ENCODE peak calls at places on chromosome 13, in four cellular contexts. I, Z, X and H are unnamed samples.

GRCh38 chr13:95301135-95301946 is at the start of gene ABCC4:
- DNase-seq in Z (peak; percentile 51), I (no peak), X (peak; percentile 77), H (peak; percentile 73)

GRCh38 chr13:31452525-31452924 is 252.8 kb downstream of the B3GLCT start:
- DNase-seq in I (no peak), Z (no peak), X (no peak), H (no peak)

GRCh38 chr13:33279898-33280549 is 5.5 kb downstream of the STARD13 start:
- DNase-seq in X (no peak), Z (peak; percentile 47), I (no peak), H (no peak)

GRCh38 chr13:105825071-105825470 is 710.4 kb downstream of the EFNB2 start:
- DNase-seq in Z (no peak), I (no peak), X (no peak), H (no peak)

GRCh38 chr13:66353664-66354063 is 876.5 kb downstream of the PCDH9 start:
- DNase-seq in Z (no peak), I (no peak), X (no peak), H (no peak)

GRCh38 chr13:97658556-97658955 is 224.6 kb downstream of the RAP2A start:
- DNase-seq in Z (no peak), I (no peak), X (no peak), H (no peak)

GRCh38 chr13:94596575-94596971 is 621 bp upstream of the TGDS start:
- DNase-seq in X (no peak), Z (no peak), I (no peak), H (no peak)

GRCh38 chr13:63198076-63198475 is 1782.4 kb upstream of the PCDH20 start:
- DNase-seq in Z (no peak), I (no peak), X (no peak), H (no peak)

GRCh38 chr13:33180009-33180804 is 105.3 kb downstream of the STARD13 start:
- DNase-seq in I (no peak), Z (peak; percentile 20), X (no peak), H (no peak)

GRCh38 chr13:25839356-25839755 is 212.5 kb downstream of the SHISA2 start:
- DNase-seq in I (no peak), X (no peak), Z (no peak), H (no peak)

GRCh38 chr13:21625366-21625765 is 21.4 kb upstream of the MICU2 start:
- DNase-seq in Z (peak; percentile 61), X (no peak), I (no peak), H (peak; percentile 21)

GRCh38 chr13:26221399-26221720 is 754 bp downstream of the RNF6 start:
- DNase-seq in Z (no peak), X (no peak), I (no peak), H (no peak)

GRCh38 chr13:79779761-79780160 is 298.8 kb downstream of the NDFIP2 start:
- DNase-seq in Z (peak; percentile 12), X (no peak), I (no peak), H (no peak)

GRCh38 chr13:91400094-91400462 is 1.7 kb downstream of the GPC5 start:
- DNase-seq in X (no peak), I (no peak), Z (no peak), H (no peak)

GRCh38 chr13:102317593-102317992 is 84.3 kb downstream of the FGF14 start:
- DNase-seq in X (no peak), Z (no peak), I (no peak), H (no peak)

GRCh38 chr13:93080587-93080986 is 146.0 kb upstream of the GPC6 start:
- DNase-seq in Z (no peak), X (no peak), I (no peak), H (no peak)

GRCh38 chr13:30889196-30889690 is 16.8 kb upstream of the MEDAG start:
- DNase-seq in X (no peak), Z (no peak), I (no peak), H (no peak)

GRCh38 chr13:113771709-113772331 is 12.8 kb downstream of the TMEM255B start:
- DNase-seq in X (no peak), Z (no peak), I (no peak), H (no peak)

GRCh38 chr13:113774177-113775107 is 15.4 kb downstream of the TMEM255B start:
- DNase-seq in Z (no peak), X (no peak), I (no peak), H (no peak)

GRCh38 chr13:113777311-113778260 is 18.6 kb downstream of the TMEM255B start:
- DNase-seq in Z (no peak), I (no peak), X (peak; percentile 33), H (peak; percentile 31)

GRCh38 chr13:113775451-113776145 is 16.6 kb downstream of the TMEM255B start:
- DNase-seq in X (no peak), Z (no peak), I (no peak), H (no peak)

GRCh38 chr13:113776231-113777125 is 17.5 kb downstream of the TMEM255B start:
- DNase-seq in I (no peak), X (no peak), Z (no peak), H (no peak)
- TF ChIP-seq TARDBP in I (no peak), X (no peak), Z (no peak), H (no peak)

GRCh38 chr13:35531551-35531950 is 55.1 kb upstream of the MAB21L1 start:
- DNase-seq in I (no peak), X (no peak), Z (no peak), H (no peak)

GRCh38 chr13:35530147-35530546 is 53.7 kb upstream of the MAB21L1 start:
- DNase-seq in Z (no peak), I (no peak), X (no peak), H (no peak)

GRCh38 chr13:35534343-35534742 is 57.9 kb upstream of the MAB21L1 start:
- DNase-seq in I (no peak), Z (no peak), X (no peak), H (no peak)
- TF ChIP-seq BHLHE40 in I (no peak), Z (no peak), X (no peak), H (no peak)

GRCh38 chr13:44819245-44819644 is 170.0 kb downstream of the NUFIP1 start:
- DNase-seq in Z (peak; percentile 57), X (no peak), I (no peak), H (no peak)

GRCh38 chr13:44818428-44818827 is 170.8 kb downstream of the NUFIP1 start:
- DNase-seq in Z (peak; percentile 24), I (no peak), X (no peak), H (peak; percentile 64)

GRCh38 chr13:44819762-44820161 is 169.5 kb downstream of the NUFIP1 start:
- DNase-seq in X (no peak), I (no peak), Z (no peak), H (no peak)

GRCh38 chr13:44825951-44826350 is 163.3 kb downstream of the NUFIP1 start:
- DNase-seq in I (no peak), X (no peak), Z (no peak), H (no peak)

GRCh38 chr13:44822291-44822690 is 167.0 kb downstream of the NUFIP1 start:
- DNase-seq in I (no peak), X (no peak), Z (no peak), H (no peak)
- TF ChIP-seq FOXM1 in I (no peak), X (no peak), Z (no peak), H (no peak)

GRCh38 chr13:109949395-109949794 is 163.0 kb upstream of the IRS2 start:
- DNase-seq in Z (no peak), X (no peak), I (no peak), H (no peak)

GRCh38 chr13:109941221-109941620 is 154.8 kb upstream of the IRS2 start:
- DNase-seq in Z (no peak), I (no peak), X (no peak), H (no peak)

GRCh38 chr13:109941951-109942350 is 155.6 kb upstream of the IRS2 start:
- DNase-seq in X (no peak), Z (no peak), I (no peak), H (no peak)

GRCh38 chr13:109940637-109941036 is 154.3 kb upstream of the IRS2 start:
- DNase-seq in X (no peak), Z (no peak), I (no peak), H (no peak)

GRCh38 chr13:109945206-109945960 is 159.0 kb upstream of the IRS2 start:
- DNase-seq in X (no peak), Z (no peak), I (no peak), H (no peak)
- TF ChIP-seq TARDBP in X (no peak), Z (no peak), I (no peak), H (no peak)

GRCh38 chr13:64534302-64534701 is 2695.8 kb downstream of the PCDH9 start:
- DNase-seq in Z (no peak), I (no peak), X (no peak), H (no peak)

GRCh38 chr13:64527561-64527960 is 2702.6 kb downstream of the PCDH9 start:
- DNase-seq in I (no peak), Z (peak; percentile 1), X (no peak), H (no peak)

GRCh38 chr13:64525687-64526086 is 2704.4 kb downstream of the PCDH9 start:
- DNase-seq in Z (no peak), I (no peak), X (no peak), H (no peak)

GRCh38 chr13:64531400-64531799 is 2698.7 kb downstream of the PCDH9 start:
- DNase-seq in I (no peak), X (no peak), Z (no peak), H (no peak)

DNA sequence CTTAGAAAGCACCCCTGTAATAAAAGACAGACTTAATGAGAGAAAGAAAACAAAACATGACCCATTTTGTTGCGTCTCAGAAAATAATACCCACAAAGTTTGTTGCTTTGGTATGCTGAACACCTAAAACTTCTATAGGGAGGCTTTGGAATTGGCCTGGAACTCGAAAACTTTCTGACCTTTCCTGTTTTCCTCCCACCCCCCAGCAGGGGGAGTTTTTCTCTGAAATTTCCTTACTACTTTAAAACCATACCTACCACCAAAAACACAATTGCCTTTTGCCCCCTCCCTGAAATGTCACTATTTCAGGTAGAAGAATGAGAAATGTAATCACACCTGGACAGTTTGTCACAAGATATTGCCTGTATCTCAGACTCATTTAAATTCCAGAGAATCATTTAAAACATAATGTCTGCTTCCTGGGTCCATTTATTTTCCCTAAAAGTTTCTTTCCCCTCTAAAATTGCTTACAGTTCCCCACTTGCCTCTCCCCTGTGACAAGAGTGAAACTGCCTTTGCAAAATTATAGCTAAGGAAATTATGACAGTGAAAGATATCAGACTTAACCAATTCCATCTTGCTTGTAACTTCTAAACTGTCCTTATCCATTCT is 2700.2 kb downstream of the PCDH9 start:
- DNase-seq in I (no peak), X (peak; percentile 15), Z (peak; percentile 9), H (peak; percentile 74)
- TF ChIP-seq BHLHE40 in I (no peak), X (no peak), Z (no peak), H (no peak)

DNA sequence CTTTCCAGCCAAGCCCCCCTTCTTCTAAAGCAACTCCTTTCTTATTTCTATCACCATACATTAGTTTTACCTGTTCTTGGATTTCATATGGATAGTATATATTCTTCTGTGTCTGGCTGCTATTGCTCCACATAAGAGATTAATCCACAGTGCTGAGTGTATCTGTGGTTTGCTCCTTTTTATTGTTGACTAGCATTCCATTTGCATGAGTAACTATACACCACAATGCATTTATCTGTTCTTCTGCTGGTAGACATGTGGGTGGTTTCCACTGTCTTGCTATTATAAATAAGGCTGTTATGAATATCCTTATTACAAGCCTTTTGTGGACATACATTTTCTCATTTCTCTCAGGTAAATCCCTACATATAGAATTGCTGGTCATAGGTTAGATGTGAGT is 138.2 kb downstream of the SLC7A1 start:
- DNase-seq in I (no peak), X (no peak), Z (no peak), H (no peak)
- TF ChIP-seq FOXM1 in I (no peak), X (no peak), Z (no peak), H (no peak)

GRCh38 chr13:53151692-53152421 is 123.2 kb downstream of the OLFM4 start:
- DNase-seq in I (peak; percentile 32), X (peak; percentile 50), Z (peak; percentile 43), H (peak; percentile 69)
- TF ChIP-seq TARDBP in I (no peak), X (no peak), Z (no peak), H (no peak)

GRCh38 chr13:38223093-38223492 is 126.6 kb upstream of the UFM1 start:
- DNase-seq in Z (peak; percentile 1), X (no peak), I (no peak), H (peak; percentile 24)
- TF ChIP-seq BHLHE40 in Z (no peak), X (no peak), I (no peak), H (no peak)

GRCh38 chr13:100876044-100876403 is 201.4 kb upstream of the TMTC4 start:
- DNase-seq in Z (no peak), X (no peak), I (no peak), H (no peak)
- TF ChIP-seq FOXM1 in Z (no peak), X (no peak), I (no peak), H (no peak)